ENCODE peak calls at places on chromosomes 1 and 21, in six cellular contexts. C is heart left ventricle; E is hepatocyte; Z is CD8-positive, alpha-beta T cell; O is lower lobe of right lung; U is adrenal gland. T is an unnamed sample.

GRCh38 chr1:171422489-171422888 is 62.8 kb upstream of the PRRC2C start:
- DNase-seq in C (no peak), E (no peak), Z (no peak), O (no peak), U (no peak), T (peak; percentile 45)

GRCh38 chr1:89948726-89949345 is 46.1 kb upstream of the ZNF326 start:
- DNase-seq in C (no peak), E (no peak), Z (no peak), O (no peak), U (no peak), T (no peak)

GRCh38 chr1:8014381-8014988 is 11.6 kb downstream of the ERRFI1 start:
- DNase-seq in C (no peak), E (no peak), Z (no peak), O (no peak), U (no peak), T (peak; percentile 7)

GRCh38 chr1:174497461-174497860 is 49.7 kb downstream of the GPR52 start:
- DNase-seq in C (no peak), E (no peak), Z (no peak), O (no peak), U (no peak), T (no peak)

GRCh38 chr21:15138475-15138874 is 73.7 kb upstream of the NRIP1 start:
- DNase-seq in C (no peak), E (no peak), Z (no peak), O (no peak), U (no peak), T (no peak)

GRCh38 chr1:245956225-245956624 is 550.9 kb downstream of the SMYD3 start:
- DNase-seq in C (no peak), E (no peak), Z (peak; percentile 40), O (no peak), U (no peak), T (no peak)

GRCh38 chr1:154334647-154335350 is 9.5 kb downstream of the ATP8B2 start:
- DNase-seq in C (peak; percentile 91), E (peak; percentile 94), Z (peak; percentile 89), O (peak; percentile 94), U (peak; percentile 82), T (peak; percentile 84)

GRCh38 chr1:7048395-7048794 is 263.1 kb downstream of the CAMTA1 start:
- DNase-seq in C (no peak), E (no peak), Z (no peak), O (no peak), U (no peak), T (no peak)

GRCh38 chr21:33267250-33267649 is 1.1 kb downstream of the IL10RB start:
- DNase-seq in C (no peak), E (no peak), Z (no peak), O (no peak), U (no peak), T (no peak)

GRCh38 chr21:33266050-33266783 is at the start of gene IL10RB:
- DNase-seq in C (peak; percentile 89), E (peak; percentile 90), Z (peak; percentile 70), O (peak; percentile 84), U (peak; percentile 73), T (peak; percentile 46)

GRCh38 chr21:33268736-33269441 is 2.7 kb downstream of the IL10RB start:
- DNase-seq in C (peak; percentile 69), E (peak; percentile 79), Z (peak; percentile 20), O (peak; percentile 94), U (no peak), T (no peak)

GRCh38 chr21:33266784-33267135 is 593 bp downstream of the IL10RB start:
- DNase-seq in C (peak; percentile 69), E (no peak), Z (peak; percentile 44), O (no peak), U (no peak), T (no peak)

GRCh38 chr21:33268392-33268735 is 2.2 kb downstream of the IL10RB start:
- DNase-seq in C (no peak), E (no peak), Z (no peak), O (no peak), U (no peak), T (no peak)
- H3K4me3 ChIP-seq in C (no peak overlapping the region), E (no peak overlapping the region), Z (no peak overlapping the region), O (no peak overlapping the region), U (no peak overlapping the region), T (no peak overlapping the region)

DNA sequence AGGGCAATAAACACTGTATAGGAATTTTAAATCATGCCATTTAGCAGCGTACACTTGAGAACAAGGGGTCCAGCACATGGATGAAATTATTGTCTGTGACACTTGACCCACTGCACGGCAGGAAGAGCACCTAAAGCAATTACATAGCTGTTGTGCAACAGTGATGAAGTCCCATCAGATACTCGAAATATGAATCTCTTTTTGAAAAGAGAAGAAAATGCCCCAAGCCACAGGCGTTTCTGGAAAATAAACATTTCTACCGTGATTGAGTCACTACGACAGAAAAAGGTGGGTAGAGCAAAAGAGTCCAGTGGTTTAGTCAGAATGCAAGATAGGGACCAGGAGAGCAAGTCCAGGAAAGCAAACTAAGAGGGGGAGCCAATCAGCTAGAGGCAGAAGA is 6.5 kb downstream of the DSCAM start:
- DNase-seq in C (no peak), E (no peak), Z (no peak), O (no peak), U (no peak), T (no peak)
- H3K27ac ChIP-seq in C (no peak overlapping the region), E (no peak overlapping the region), Z (no peak overlapping the region), O (no peak overlapping the region), U (no peak overlapping the region), T (no peak overlapping the region)

GRCh38 chr1:36869054-36869453 is 165.3 kb downstream of the GRIK3 start:
- DNase-seq in C (no peak), E (no peak), Z (no peak), O (peak; percentile 7), U (no peak), T (no peak)
- TF ChIP-seq CTCF in C (no peak), E (no peak), Z (no peak), O (no peak), U (no peak), T (no peak)

GRCh38 chr1:241532864-241533263 is 686 bp downstream of the KMO start:
- DNase-seq in C (no peak), E (peak; percentile 23), Z (no peak), O (no peak), U (no peak), T (no peak)

GRCh38 chr1:241533375-241534115 is 1.4 kb downstream of the KMO start:
- DNase-seq in C (no peak), E (no peak), Z (no peak), O (no peak), U (no peak), T (no peak)

GRCh38 chr1:241527146-241527545 is 5.0 kb upstream of the KMO start:
- DNase-seq in C (no peak), E (no peak), Z (no peak), O (no peak), U (no peak), T (no peak)

GRCh38 chr1:241532173-241532553 is at the start of gene KMO:
- DNase-seq in C (no peak), E (peak; percentile 23), Z (no peak), O (no peak), U (peak; percentile 14), T (peak; percentile 11)

DNA sequence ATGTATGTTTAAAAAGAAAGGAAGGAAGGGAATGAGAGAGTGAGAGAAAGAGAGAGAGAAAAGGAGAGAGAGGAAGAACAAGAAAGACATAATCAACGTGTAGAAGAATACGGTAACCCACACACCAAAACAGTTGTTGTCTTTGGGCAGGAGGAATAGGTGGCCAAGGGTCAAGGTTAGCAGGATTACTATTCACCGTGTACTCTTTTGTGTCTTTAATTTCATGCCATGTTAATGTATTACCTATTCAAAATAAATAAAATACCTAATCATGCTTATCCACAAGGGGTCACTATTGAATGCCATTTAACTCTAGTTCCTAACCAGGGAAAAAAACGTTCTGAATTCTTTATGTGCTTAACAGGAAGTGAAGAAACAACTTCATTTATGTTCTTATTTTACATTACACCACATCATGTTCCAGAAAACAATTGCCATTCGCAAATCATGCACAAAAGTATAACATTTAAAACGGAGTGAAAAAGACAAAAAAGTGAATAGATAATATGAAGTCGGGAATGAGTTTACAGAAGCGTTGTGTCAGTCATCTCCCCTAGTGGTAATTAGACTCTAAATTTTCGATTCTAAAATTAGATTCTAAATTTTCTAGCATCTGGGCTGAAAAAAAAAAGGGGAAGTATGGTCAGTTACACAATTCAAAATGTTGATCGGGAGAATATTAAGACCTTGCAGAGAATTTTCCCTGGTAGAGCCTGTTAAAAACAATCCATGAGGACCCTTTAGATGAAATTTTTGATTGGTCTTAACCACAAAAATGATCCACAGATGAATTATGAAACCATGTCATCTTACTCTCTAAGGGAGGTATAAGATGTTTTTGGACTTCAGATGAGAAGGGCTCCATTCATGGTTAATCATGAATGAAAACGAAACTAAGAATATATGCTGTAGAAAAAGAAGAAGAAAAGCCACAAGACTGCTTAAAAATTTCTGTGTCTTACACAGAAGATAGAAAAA is 694 bp upstream of the KMO start:
- DNase-seq in C (no peak), E (peak; percentile 71), Z (no peak), O (no peak), U (no peak), T (peak; percentile 88)
- H3K4me3 ChIP-seq in C (peak overlapping the region; percentile 15), E (peak overlapping the region; percentile 16), Z (peak overlapping the region; percentile 63), O (peak overlapping the region; percentile 54), U (peak overlapping the region; percentile 84), T (peak overlapping the region; percentile 42)

GRCh38 chr1:84062496-84062895 is 63.6 kb upstream of the TTLL7 start:
- DNase-seq in C (no peak), E (no peak), Z (no peak), O (no peak), U (no peak), T (no peak)

GRCh38 chr1:84061336-84061735 is 62.4 kb upstream of the TTLL7 start:
- DNase-seq in C (no peak), E (no peak), Z (no peak), O (no peak), U (no peak), T (no peak)

GRCh38 chr1:84060781-84061180 is 61.8 kb upstream of the TTLL7 start:
- DNase-seq in C (no peak), E (no peak), Z (no peak), O (no peak), U (no peak), T (no peak)
- H3K27ac ChIP-seq in C (no peak overlapping the region), E (no peak overlapping the region), Z (no peak overlapping the region), O (no peak overlapping the region), U (no peak overlapping the region), T (no peak overlapping the region)